ENCODE peak calls at places on chromosomes 11 and 22, in six cellular contexts. N is NCI-H748 treated with DMSO at 0.1 percent for 48 hours; P is Kasumi-1; H is T-helper 1 cell; J is stimulated activated CD4-positive, alpha-beta T cell treated with anti-CD3 and anti-CD28 coated beads, TNF-alpha, amount 100 ng/mL, for 24 hours; T is transverse colon. G is an unnamed sample.

GRCh38 chr11:111231836-111232235 is 13.7 kb upstream of the POU2AF2 start:
- DNase-seq in N (no peak), P (no peak), H (no peak), J (no peak), T (no peak), G (no peak)

GRCh38 chr11:118656563-118657165 is 22.8 kb downstream of the TREH start:
- DNase-seq in N (no peak), P (no peak), H (no peak), J (no peak), T (no peak), G (no peak)

GRCh38 chr11:133898031-133898769 is 52.9 kb upstream of the SPATA19 start:
- DNase-seq in N (no peak), P (no peak), H (no peak), J (no peak), T (no peak), G (no peak)

GRCh38 chr11:45922425-45923082 is at the start of gene LARGE2:
- DNase-seq in N (peak), P (no peak), H (no peak), J (no peak), T (peak), G (peak)

GRCh38 chr11:17406818-17407149 is 18.3 kb upstream of the KCNJ11 start:
- DNase-seq in N (no peak), P (no peak), H (no peak), J (no peak), T (no peak), G (no peak)

GRCh38 chr11:82771781-82772180 is 38.1 kb upstream of the FAM181B start:
- DNase-seq in N (no peak), P (no peak), H (no peak), J (no peak), T (no peak), G (no peak)

GRCh38 chr22:17481424-17481823 is 81.9 kb upstream of the SLC25A18 start:
- DNase-seq in N (no peak), P (no peak), H (no peak), J (no peak), T (no peak), G (no peak)

GRCh38 chr11:103898577-103899336 is 137.7 kb upstream of the DDI1 start:
- DNase-seq in N (no peak), P (no peak), H (no peak), J (no peak), T (no peak), G (no peak)

GRCh38 chr11:9862981-9863380 is 199.1 kb downstream of the SWAP70 start:
- DNase-seq in N (no peak), P (no peak), H (no peak), J (no peak), T (no peak), G (no peak)

GRCh38 chr11:20610825-20611224 is 11.4 kb downstream of the SLC6A5 start:
- DNase-seq in N (no peak), P (no peak), H (no peak), J (no peak), T (no peak), G (no peak)

G was measured in NCI-H2171.